ENCODE peak calls at places on chromosomes 12 and 14, in six cellular contexts. M is A549, Y is lower lobe of right lung, U is choroid plexus epithelial cell, V is A673, J is SK-N-SH. Z is an unnamed sample.

GRCh38 chr12:132484183-132484890 is 5.6 kb upstream of the FBRSL1 start:
- DNase-seq in M (no peak), Y (no peak), U (no peak), V (no peak), J (no peak), Z (no peak)

GRCh38 chr14:44959538-44959937 is 2.2 kb downstream of the KLHL28 start:
- DNase-seq in M (no peak), Y (no peak), U (no peak), V (no peak), J (no peak), Z (no peak)

GRCh38 chr12:26701604-26702215 is 131.3 kb downstream of the ITPR2 start:
- DNase-seq in M (peak; percentile 58), Y (no peak), U (peak; percentile 75), V (peak; percentile 78), J (peak; percentile 19), Z (peak; percentile 31)

GRCh38 chr14:20477211-20477876 is 8.1 kb downstream of the PNP start:
- DNase-seq in M (no peak), Y (peak; percentile 69), U (peak; percentile 49), V (no peak), J (peak; percentile 65), Z (peak; percentile 44)

GRCh38 chr12:117127933-117128823 is 29.0 kb upstream of the TESC start:
- DNase-seq in M (no peak), Y (no peak), U (no peak), V (no peak), J (no peak), Z (no peak)

GRCh38 chr14:61147898-61148549 is 133.1 kb downstream of the TMEM30B start:
- DNase-seq in M (no peak), Y (no peak), U (peak; percentile 99), V (no peak), J (no peak), Z (peak; percentile 95)

GRCh38 chr14:51554953-51555352 is 96.8 kb upstream of the FRMD6 start:
- DNase-seq in M (peak; percentile 45), Y (no peak), U (peak; percentile 67), V (no peak), J (no peak), Z (no peak)

GRCh38 chr12:131113562-131113961 is 159.9 kb downstream of the ADGRD1 start:
- DNase-seq in M (no peak), Y (peak; percentile 37), U (no peak), V (no peak), J (peak; percentile 32), Z (no peak)

GRCh38 chr12:124301084-124301654 is 6.3 kb downstream of the RFLNA start:
- DNase-seq in M (no peak), Y (no peak), U (no peak), V (no peak), J (no peak), Z (no peak)

GRCh38 chr12:14961466-14962155 is at the start of gene ARHGDIB:
- DNase-seq in M (no peak), Y (peak; percentile 58), U (peak; percentile 34), V (peak; percentile 86), J (no peak), Z (no peak)

GRCh38 chr14:89723930-89724915 is 230.3 kb downstream of the EFCAB11 start:
- DNase-seq in M (no peak), Y (no peak), U (peak; percentile 22), V (no peak), J (no peak), Z (no peak)

GRCh38 chr12:67710582-67710981 is 62.0 kb downstream of the DYRK2 start:
- DNase-seq in M (peak; percentile 82), Y (no peak), U (no peak), V (no peak), J (no peak), Z (peak; percentile 49)

GRCh38 chr14:93299831-93300230 is 33.0 kb downstream of the BTBD7 start:
- DNase-seq in M (no peak), Y (no peak), U (peak; percentile 35), V (no peak), J (no peak), Z (no peak)

GRCh38 chr12:43407816-43408645 is 144.0 kb downstream of the ADAMTS20 start:
- DNase-seq in M (no peak), Y (no peak), U (peak; percentile 33), V (peak; percentile 7), J (no peak), Z (peak; percentile 35)

GRCh38 chr12:67630373-67631088 is 18.0 kb upstream of the DYRK2 start:
- DNase-seq in M (no peak), Y (peak; percentile 59), U (peak; percentile 52), V (no peak), J (peak; percentile 15), Z (no peak)

GRCh38 chr12:108551556-108551955 is 9.4 kb downstream of the SART3 start:
- DNase-seq in M (no peak), Y (no peak), U (peak; percentile 88), V (no peak), J (no peak), Z (no peak)

GRCh38 chr12:28050606-28051005 is 78.1 kb upstream of the PTHLH start:
- DNase-seq in M (no peak), Y (no peak), U (no peak), V (no peak), J (no peak), Z (peak; percentile 73)

GRCh38 chr12:117778656-117779055 is 190.1 kb downstream of the KSR2 start:
- DNase-seq in M (no peak), Y (no peak), U (no peak), V (no peak), J (no peak), Z (no peak)

GRCh38 chr14:100438678-100439592 is 115.8 kb downstream of the SLC25A47 start:
- DNase-seq in M (peak; percentile 89), Y (peak; percentile 64), U (peak; percentile 68), V (no peak), J (no peak), Z (peak; percentile 95)

GRCh38 chr12:3683670-3684069 is 69.2 kb downstream of the CRACR2A start:
- DNase-seq in M (no peak), Y (no peak), U (peak; percentile 75), V (no peak), J (no peak), Z (peak; percentile 55)

GRCh38 chr12:2336409-2336829 is 283.6 kb downstream of the CACNA1C start:
- DNase-seq in M (peak; percentile 37), Y (no peak), U (peak; percentile 92), V (peak; percentile 61), J (no peak), Z (peak; percentile 95)

GRCh38 chr14:70955543-70956480 is 48.6 kb downstream of the PCNX1 start:
- DNase-seq in M (peak; percentile 23), Y (no peak), U (peak; percentile 53), V (peak; percentile 60), J (peak; percentile 25), Z (no peak)

GRCh38 chr14:20631023-20631820 is 10.3 kb downstream of the OR6S1 start:
- DNase-seq in M (peak; percentile 82), Y (no peak), U (peak; percentile 70), V (peak; percentile 85), J (no peak), Z (peak; percentile 49)

GRCh38 chr14:94110552-94111181 is at the start of gene IFI27:
- DNase-seq in M (no peak), Y (peak; percentile 68), U (peak; percentile 53), V (no peak), J (no peak), Z (no peak)

GRCh38 chr12:106962291-106962690 is 6.6 kb downstream of the TMEM263 start:
- DNase-seq in M (no peak), Y (no peak), U (no peak), V (no peak), J (no peak), Z (no peak)

GRCh38 chr12:563250-563781 is 99.9 kb downstream of the NINJ2 start:
- DNase-seq in M (no peak), Y (no peak), U (peak; percentile 49), V (no peak), J (no peak), Z (peak; percentile 18)

GRCh38 chr12:531951-532585 is 72.3 kb downstream of the B4GALNT3 start:
- DNase-seq in M (no peak), Y (no peak), U (no peak), V (no peak), J (no peak), Z (peak; percentile 52)

GRCh38 chr12:50733720-50734119 is 30.2 kb upstream of the ATF1 start:
- DNase-seq in M (no peak), Y (no peak), U (no peak), V (no peak), J (no peak), Z (no peak)

GRCh38 chr12:110741371-110741770 is 1.3 kb downstream of the PPP1CC start:
- DNase-seq in M (no peak), Y (no peak), U (peak; percentile 23), V (no peak), J (no peak), Z (peak; percentile 9)

GRCh38 chr12:110737532-110737931 is 5.2 kb downstream of the PPP1CC start:
- DNase-seq in M (no peak), Y (no peak), U (no peak), V (no peak), J (no peak), Z (no peak)

GRCh38 chr12:110741795-110742717 is 635 bp downstream of the PPP1CC start:
- DNase-seq in M (peak; percentile 29), Y (peak; percentile 56), U (peak; percentile 55), V (peak; percentile 39), J (peak; percentile 22), Z (peak; percentile 32)

GRCh38 chr12:110739488-110739887 is 3.2 kb downstream of the PPP1CC start:
- DNase-seq in M (no peak), Y (no peak), U (no peak), V (no peak), J (no peak), Z (no peak)

GRCh38 chr12:110739894-110740293 is 2.8 kb downstream of the PPP1CC start:
- DNase-seq in M (no peak), Y (no peak), U (no peak), V (no peak), J (no peak), Z (no peak)
- H3K4me3 ChIP-seq in M (peak overlapping the region; percentile 98), Y (peak overlapping the region; percentile 100), U (peak overlapping the region; percentile 3), V (peak overlapping the region; percentile 29), J (peak overlapping the region; percentile 4), Z (peak overlapping the region; percentile 79)

DNA sequence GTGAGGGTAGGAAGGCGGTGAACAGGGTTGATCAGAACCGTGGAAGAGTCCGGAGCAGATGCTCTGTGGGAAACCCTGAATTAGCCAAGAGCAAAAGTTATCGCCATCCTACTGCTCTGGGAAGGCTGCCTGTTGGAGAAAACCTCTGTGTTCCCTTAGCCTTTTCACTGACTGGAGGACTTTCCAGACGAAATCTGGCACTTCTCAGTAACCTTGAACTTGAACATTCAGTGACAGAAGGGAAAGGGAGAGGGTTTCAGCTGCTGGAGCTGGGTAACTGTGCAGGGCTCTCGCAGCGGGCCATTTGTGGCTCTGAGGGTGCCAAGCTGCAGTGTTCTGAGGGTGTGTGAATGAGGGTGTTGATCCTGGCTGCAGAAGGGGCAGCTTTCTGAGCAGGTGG is 23.4 kb downstream of the ETV6 start:
- DNase-seq in M (no peak), Y (no peak), U (no peak), V (no peak), J (no peak), Z (no peak)
- H3K4me3 ChIP-seq in M (no peak overlapping the region), Y (no peak overlapping the region), U (no peak overlapping the region), V (no peak overlapping the region), J (no peak overlapping the region), Z (no peak overlapping the region)

GRCh38 chr14:102517412-102518062 is 8.0 kb upstream of the ANKRD9 start:
- DNase-seq in M (no peak), Y (no peak), U (no peak), V (no peak), J (no peak), Z (no peak)
- H3K4me3 ChIP-seq in M (peak overlapping the region; percentile 95), Y (peak overlapping the region; percentile 69), U (peak overlapping the region; percentile 65), V (peak overlapping the region; percentile 67), J (peak overlapping the region; percentile 63), Z (peak overlapping the region; percentile 34)

GRCh38 chr14:63205281-63205575 is 985 bp downstream of the RHOJ start:
- DNase-seq in M (no peak), Y (no peak), U (peak; percentile 20), V (no peak), J (no peak), Z (no peak)
- H3K4me3 ChIP-seq in M (no peak overlapping the region), Y (peak overlapping the region; percentile 53), U (peak overlapping the region; percentile 60), V (peak overlapping the region; percentile 49), J (no peak overlapping the region), Z (peak overlapping the region; percentile 36)

GRCh38 chr14:102050026-102050405 is 36.8 kb downstream of the HSP90AA1 start:
- DNase-seq in M (no peak), Y (no peak), U (no peak), V (no peak), J (no peak), Z (no peak)
- H3K4me3 ChIP-seq in M (no peak overlapping the region), Y (no peak overlapping the region), U (no peak overlapping the region), V (no peak overlapping the region), J (no peak overlapping the region), Z (no peak overlapping the region)

Z was measured in mammary epithelial cell.